ENCODE peak calls at places on chromosomes 12 and 14, in six cellular contexts. K is ovary, X is heart right ventricle, M is endothelial cell of umbilical vein, U is A549, V is IMR-90. R is an unnamed sample.

GRCh38 chr12:128109236-128109635 is 157.7 kb upstream of the TMEM132C start:
- DNase-seq in K (no peak), X (no peak), M (no peak), U (no peak), V (no peak), R (no peak)

GRCh38 chr12:131091413-131091975 is 137.8 kb downstream of the ADGRD1 start:
- DNase-seq in K (peak; percentile 5), X (no peak), M (no peak), U (no peak), V (no peak), R (no peak)

GRCh38 chr14:21987937-21988336 is 314.3 kb upstream of the OR4E1 start:
- DNase-seq in K (no peak), X (no peak), M (peak; percentile 39), U (peak; percentile 36), V (peak; percentile 12), R (no peak)

GRCh38 chr12:124418791-124419190 is 123.9 kb downstream of the RFLNA start:
- DNase-seq in K (no peak), X (no peak), M (no peak), U (no peak), V (no peak), R (no peak)

GRCh38 chr12:118467576-118467975 is 91.2 kb downstream of the SUDS3 start:
- DNase-seq in K (no peak), X (no peak), M (no peak), U (no peak), V (no peak), R (no peak)

GRCh38 chr14:75783184-75783583 is 122.1 kb downstream of the TTLL5 start:
- DNase-seq in K (no peak), X (peak; percentile 45), M (no peak), U (no peak), V (no peak), R (no peak)

GRCh38 chr14:76386922-76387782 is 11.2 kb downstream of the ESRRB start:
- DNase-seq in K (peak; percentile 30), X (peak; percentile 64), M (peak; percentile 63), U (peak; percentile 86), V (peak; percentile 51), R (peak; percentile 52)

GRCh38 chr12:67442896-67443295 is 173.7 kb downstream of the CAND1 start:
- DNase-seq in K (no peak), X (no peak), M (no peak), U (no peak), V (no peak), R (no peak)

GRCh38 chr12:101327054-101327453 is 47.1 kb downstream of the UTP20 start:
- DNase-seq in K (no peak), X (no peak), M (no peak), U (no peak), V (no peak), R (no peak)

GRCh38 chr14:35818346-35819115 is 7.6 kb upstream of the BRMS1L start:
- DNase-seq in K (no peak), X (peak; percentile 27), M (peak; percentile 64), U (peak; percentile 57), V (peak; percentile 58), R (no peak)

GRCh38 chr14:68659021-68659931 is 133.6 kb downstream of the ZFP36L1 start:
- DNase-seq in K (peak; percentile 55), X (no peak), M (peak; percentile 18), U (no peak), V (peak; percentile 61), R (no peak)

GRCh38 chr14:50354527-50354926 is 42.2 kb downstream of the CDKL1 start:
- DNase-seq in K (no peak), X (no peak), M (no peak), U (no peak), V (peak; percentile 51), R (no peak)

GRCh38 chr12:67426067-67426466 is 156.9 kb downstream of the CAND1 start:
- DNase-seq in K (no peak), X (no peak), M (no peak), U (no peak), V (peak; percentile 80), R (no peak)

GRCh38 chr12:27732281-27732680 is 21.6 kb downstream of the MRPS35 start:
- DNase-seq in K (no peak), X (no peak), M (no peak), U (peak; percentile 18), V (no peak), R (no peak)

GRCh38 chr12:54206807-54207206 is 18.0 kb upstream of the SMUG1 start:
- DNase-seq in K (no peak), X (no peak), M (no peak), U (no peak), V (no peak), R (no peak)

GRCh38 chr14:22536853-22537338 is 52.1 kb downstream of the DAD1 start:
- DNase-seq in K (peak; percentile 67), X (peak; percentile 58), M (peak; percentile 98), U (peak; percentile 90), V (peak; percentile 98), R (peak; percentile 67)

GRCh38 chr12:111269688-111270087 is 99.2 kb downstream of the PHETA1 start:
- DNase-seq in K (no peak), X (no peak), M (no peak), U (no peak), V (no peak), R (no peak)

GRCh38 chr12:111270128-111270651 is 98.7 kb downstream of the PHETA1 start:
- DNase-seq in K (no peak), X (no peak), M (no peak), U (no peak), V (no peak), R (no peak)

GRCh38 chr12:111268738-111269572 is 99.9 kb downstream of the PHETA1 start:
- DNase-seq in K (no peak), X (no peak), M (no peak), U (no peak), V (no peak), R (no peak)

GRCh38 chr12:111270773-111271172 is 98.1 kb downstream of the PHETA1 start:
- DNase-seq in K (no peak), X (no peak), M (no peak), U (peak; percentile 40), V (peak; percentile 6), R (no peak)

DNA sequence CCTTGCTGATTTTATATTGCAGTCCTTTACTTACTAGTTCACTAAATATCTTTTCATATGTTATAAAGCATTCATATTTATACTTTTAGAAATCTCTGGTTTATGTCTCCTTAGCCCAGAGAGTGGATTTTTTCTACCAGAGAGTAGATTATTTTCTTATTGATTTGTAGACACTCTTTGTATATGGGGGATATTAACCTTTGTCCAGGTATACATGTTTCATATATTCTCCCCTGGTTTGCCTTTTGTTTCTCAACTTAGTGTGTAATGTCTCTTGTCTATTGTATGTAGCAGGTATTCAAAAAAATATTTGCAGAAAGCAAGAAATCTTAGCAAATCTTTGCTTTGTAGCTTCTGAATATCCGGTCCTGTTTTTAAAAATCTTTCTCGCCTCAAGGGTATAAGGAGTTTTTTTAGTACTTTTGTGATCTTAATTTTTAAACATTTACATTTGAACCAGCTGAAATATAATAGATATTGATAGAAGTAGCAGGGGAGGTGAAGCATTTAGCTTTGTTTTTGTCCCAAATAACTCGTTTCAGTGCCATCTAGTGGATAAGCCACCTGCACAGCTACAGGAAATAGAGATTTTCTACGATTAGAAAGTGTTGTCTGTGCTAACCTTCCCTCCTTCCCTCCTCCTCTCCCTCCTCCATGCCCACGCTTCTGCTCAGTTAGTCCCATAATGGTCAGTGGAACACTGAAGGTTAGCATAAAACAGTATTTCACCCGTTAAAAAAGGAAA is 97.0 kb downstream of the PHETA1 start:
- DNase-seq in K (no peak), X (no peak), M (no peak), U (no peak), V (no peak), R (no peak)
- TF ChIP-seq CTCF in K (no peak), X (no peak), M (peak; percentile 27), U (peak; percentile 47), V (peak; percentile 11), R (no peak)

GRCh38 chr12:89350260-89350659 is 2.0 kb downstream of the DUSP6 start:
- DNase-seq in K (no peak), X (no peak), M (peak; percentile 25), U (no peak), V (no peak), R (no peak)
- H3K4me3 ChIP-seq in K (peak overlapping the region; percentile 71), X (peak overlapping the region; percentile 82), M (peak overlapping the region; percentile 97), U (peak overlapping the region; percentile 70), V (peak overlapping the region; percentile 91), R (no peak overlapping the region)

DNA sequence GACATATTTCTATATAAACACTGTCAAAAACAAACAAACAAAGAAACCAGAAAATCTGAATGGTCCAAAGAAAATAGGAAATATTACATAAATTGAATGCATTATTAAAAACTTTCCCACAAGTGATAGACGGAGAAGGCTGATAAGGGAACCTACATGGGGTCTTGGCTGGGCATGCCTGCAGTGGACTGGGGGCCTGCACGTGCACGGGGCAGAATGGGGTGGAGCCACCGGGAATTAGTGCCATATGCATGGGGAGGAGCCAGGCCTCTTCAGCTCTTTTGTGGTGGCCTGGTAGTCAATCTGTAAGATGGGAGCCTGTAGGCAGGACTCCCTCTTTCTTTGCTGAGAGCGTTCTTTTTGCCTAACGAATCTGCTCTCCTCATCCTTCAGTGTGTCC is 1031.7 kb upstream of the FBXO33 start:
- DNase-seq in K (no peak), X (no peak), M (no peak), U (no peak), V (no peak), R (no peak)
- H3K9me3 ChIP-seq in K (no peaks in the 10 kb centered on the region), X (peaks cover 14% of the 10 kb centered on the region), M (peaks cover 2% of the 10 kb centered on the region), U (no peaks in the 10 kb centered on the region), V (peaks cover 6% of the 10 kb centered on the region), R (no peaks in the 10 kb centered on the region)

DNA sequence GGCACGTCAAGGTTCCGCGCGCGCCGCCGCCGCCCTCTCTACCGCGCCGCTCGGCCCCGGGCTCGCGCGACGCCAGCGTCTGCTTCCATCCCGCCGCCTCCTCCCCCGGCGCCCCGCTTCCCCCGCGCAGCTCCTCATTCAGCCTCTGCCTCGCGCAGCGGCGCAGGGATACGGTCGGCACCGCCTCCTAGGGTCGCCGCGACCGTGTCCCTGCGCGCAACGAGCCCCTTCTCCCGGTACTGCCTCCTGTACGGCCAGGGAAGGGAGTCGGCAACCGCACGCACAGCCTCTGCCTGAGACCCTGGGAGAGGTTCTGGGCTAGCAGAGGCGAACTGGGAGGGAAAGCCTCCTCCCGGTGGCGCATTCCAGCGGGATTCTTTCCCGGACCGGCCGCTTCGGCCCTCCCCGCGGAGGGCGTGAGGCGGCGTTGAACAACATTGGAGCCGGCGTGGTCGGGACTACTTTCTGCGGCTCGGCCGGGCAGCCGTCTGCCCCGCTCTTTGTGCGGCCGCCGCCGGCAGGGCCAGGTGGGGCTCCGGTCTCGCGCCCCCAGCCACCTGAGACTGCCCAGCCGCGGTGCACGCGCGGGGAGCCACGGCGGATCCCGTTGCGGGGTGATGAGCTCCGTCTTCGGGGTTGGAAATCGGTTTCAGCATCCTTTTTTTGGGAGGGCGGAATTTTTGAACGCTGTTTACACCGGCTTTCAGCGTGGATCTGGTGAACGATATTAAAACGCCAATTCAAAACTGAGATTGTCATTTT is at the start of gene LRP6:
- DNase-seq in K (peak; percentile 92), X (peak; percentile 92), M (peak; percentile 93), U (peak; percentile 92), V (peak; percentile 94), R (peak; percentile 68)
- TF ChIP-seq CTCF in K (no peak), X (no peak), M (no peak), U (no peak), V (no peak), R (no peak)

DNA sequence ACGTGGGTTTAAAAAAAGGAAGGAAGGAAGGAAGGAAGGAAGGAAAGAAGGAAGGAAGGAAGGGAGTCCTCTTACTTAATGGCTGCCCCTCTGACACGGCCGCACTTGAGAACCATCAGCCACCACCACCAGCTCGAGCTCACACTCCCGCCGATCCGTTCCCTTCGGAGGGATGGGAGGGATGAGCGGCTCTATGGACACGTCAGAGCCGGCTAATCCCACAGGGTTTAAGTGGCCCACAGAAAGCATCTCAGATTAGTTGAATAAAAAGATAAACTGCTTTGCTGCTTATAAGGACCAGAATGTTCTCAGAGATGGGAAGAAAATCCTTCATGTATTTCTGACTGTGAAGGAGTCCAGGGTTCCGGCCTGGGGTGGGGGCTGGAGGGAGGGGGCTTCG is 31.1 kb downstream of the PRIMA1 start:
- DNase-seq in K (no peak), X (no peak), M (no peak), U (no peak), V (no peak), R (no peak)
- H3K4me3 ChIP-seq in K (no peak overlapping the region), X (no peak overlapping the region), M (no peak overlapping the region), U (no peak overlapping the region), V (no peak overlapping the region), R (no peak overlapping the region)